ENCODE peak calls at places on chromosomes 2 and 18, in six cellular contexts. H is neural crest cell, Z is DMS153, P is A549, X is Right ventricle myocardium superior, D is mucosa of gallbladder. J is an unnamed sample.

GRCh38 chr2:62871506-62871905 is 166.0 kb downstream of the EHBP1 start:
- DNase-seq in H (no peak), Z (no peak), P (peak; percentile 29), X (no peak), D (no peak), J (no peak)

GRCh38 chr18:74898965-74899364 is 301.3 kb downstream of the ZNF407 start:
- DNase-seq in H (no peak), Z (peak; percentile 74), P (peak; percentile 20), X (no peak), D (no peak), J (no peak)

GRCh38 chr2:101223814-101224231 is 28.9 kb upstream of the CNOT11 start:
- DNase-seq in H (no peak), Z (no peak), P (no peak), X (no peak), D (no peak), J (no peak)

GRCh38 chr2:128557069-128557468 is 238.4 kb upstream of the HS6ST1 start:
- DNase-seq in H (no peak), Z (no peak), P (no peak), X (no peak), D (no peak), J (no peak)

GRCh38 chr2:181675241-181675640 is 5.1 kb downstream of the NEUROD1 start:
- DNase-seq in H (no peak), Z (no peak), P (no peak), X (no peak), D (no peak), J (no peak)

GRCh38 chr2:144111443-144111842 is 408.5 kb downstream of the ZEB2 start:
- DNase-seq in H (no peak), Z (no peak), P (no peak), X (no peak), D (no peak), J (no peak)

GRCh38 chr18:21896732-21897336 is 156.2 kb downstream of the MIB1 start:
- DNase-seq in H (no peak), Z (no peak), P (no peak), X (no peak), D (no peak), J (no peak)

GRCh38 chr18:57027190-57027708 is 119.6 kb upstream of the BOD1L2 start:
- DNase-seq in H (no peak), Z (peak; percentile 67), P (no peak), X (no peak), D (no peak), J (no peak)

GRCh38 chr2:9262671-9263171 is 56.1 kb downstream of the ASAP2 start:
- DNase-seq in H (no peak), Z (no peak), P (no peak), X (peak; percentile 68), D (no peak), J (no peak)

GRCh38 chr2:224847961-224848850 is 132.0 kb upstream of the CCDC195 start:
- DNase-seq in H (no peak), Z (peak; percentile 43), P (peak; percentile 64), X (peak; percentile 54), D (peak; percentile 12), J (no peak)

GRCh38 chr2:108355907-108356734 is 21.6 kb upstream of the SULT1C4 start:
- DNase-seq in H (no peak), Z (no peak), P (no peak), X (no peak), D (no peak), J (no peak)

GRCh38 chr18:72013512-72013911 is 530.6 kb downstream of the CBLN2 start:
- DNase-seq in H (no peak), Z (no peak), P (no peak), X (no peak), D (no peak), J (no peak)

GRCh38 chr2:85575739-85576138 is 1.6 kb upstream of the VAMP8 start:
- DNase-seq in H (no peak), Z (no peak), P (no peak), X (no peak), D (no peak), J (no peak)

GRCh38 chr2:20917724-20918572 is 95.0 kb upstream of the LDAH start:
- DNase-seq in H (no peak), Z (no peak), P (no peak), X (no peak), D (no peak), J (no peak)

GRCh38 chr18:38847326-38847725 is 1281.7 kb upstream of the CELF4 start:
- DNase-seq in H (no peak), Z (no peak), P (no peak), X (no peak), D (no peak), J (no peak)

GRCh38 chr18:3218817-3219216 is 951 bp downstream of the MYOM1 start:
- DNase-seq in H (no peak), Z (no peak), P (no peak), X (no peak), D (no peak), J (no peak)

GRCh38 chr2:98376301-98376945 is 30.2 kb downstream of the CNGA3 start:
- DNase-seq in H (no peak), Z (no peak), P (no peak), X (no peak), D (no peak), J (no peak)

GRCh38 chr2:172617115-172617514 is 61.2 kb downstream of the PDK1 start:
- DNase-seq in H (no peak), Z (no peak), P (no peak), X (no peak), D (no peak), J (no peak)

GRCh38 chr2:101113441-101114267 is 37.5 kb downstream of the TBC1D8 start:
- DNase-seq in H (no peak), Z (peak; percentile 95), P (peak; percentile 96), X (no peak), D (no peak), J (no peak)

GRCh38 chr2:52597361-52597760 is 1170.2 kb upstream of the CHAC2 start:
- DNase-seq in H (no peak), Z (no peak), P (no peak), X (no peak), D (no peak), J (no peak)

GRCh38 chr2:6524678-6525367 is 340.9 kb downstream of the CMPK2 start:
- DNase-seq in H (no peak), Z (no peak), P (no peak), X (no peak), D (peak; percentile 20), J (no peak)

J was measured in psoas muscle.